ENCODE peak calls at places on chromosome 11, in nine cellular contexts. X is CD4-positive, alpha-beta memory T cell; U is hypothalamus; I is anterior cingulate cortex; Y is GM18507; G is NCI-H2171 treated with DMSO at 0.1 percent for 48 hours; S is cardiac fibroblast; A is H54; L is NCI-H69. J is an unnamed sample.
A peak's percentile ranks its signal among the peaks of the same experiment; 100 is the strongest.

GRCh38 chr11:78298216-78298860 is 109.6 kb downstream of the USP35 start:
- DNase-seq in X (no peak), U (no peak), I (no peak), Y (no peak), G (no peak), S (no peak), A (no peak), L (peak; percentile 84), J (no peak)

GRCh38 chr11:96200243-96200642 is 142.8 kb downstream of the MAML2 start:
- DNase-seq in X (no peak), U (no peak), I (no peak), Y (no peak), G (no peak), S (peak; percentile 90), A (no peak), L (no peak), J (no peak)

GRCh38 chr11:1841511-1842148 is 2.8 kb downstream of the TNNI2 start:
- DNase-seq in X (no peak), U (no peak), I (no peak), Y (no peak), G (no peak), S (no peak), A (no peak), L (no peak), J (no peak)

GRCh38 chr11:1295086-1295485 is 14.3 kb downstream of the TOLLIP start:
- DNase-seq in X (no peak), U (no peak), I (no peak), Y (no peak), G (no peak), S (no peak), A (no peak), L (no peak), J (no peak)

GRCh38 chr11:66986178-66986545 is 11.1 kb downstream of the C11orf86 start:
- DNase-seq in X (no peak), U (no peak), I (no peak), Y (no peak), G (no peak), S (no peak), A (no peak), L (no peak), J (no peak)

GRCh38 chr11:57804466-57804865 is 42.9 kb downstream of the CTNND1 start:
- DNase-seq in X (no peak), U (no peak), I (no peak), Y (no peak), G (no peak), S (no peak), A (no peak), L (no peak), J (no peak)

GRCh38 chr11:45021692-45022130 is 71.0 kb upstream of the TP53I11 start:
- DNase-seq in X (no peak), U (peak; percentile 19), I (no peak), Y (no peak), G (peak; percentile 84), S (peak; percentile 88), A (no peak), L (peak; percentile 75), J (no peak)

GRCh38 chr11:11171285-11171684 is 181.8 kb downstream of the CSNK2A3 start:
- DNase-seq in X (no peak), U (no peak), I (no peak), Y (no peak), G (no peak), S (no peak), A (no peak), L (no peak), J (no peak)

GRCh38 chr11:3206128-3206921 is 12.3 kb downstream of the MRGPRG start:
- DNase-seq in X (no peak), U (no peak), I (no peak), Y (no peak), G (no peak), S (no peak), A (no peak), L (no peak), J (no peak)

GRCh38 chr11:803770-804598 is 1.0 kb downstream of the PIDD1 start:
- DNase-seq in X (no peak), U (no peak), I (no peak), Y (no peak), G (peak; percentile 51), S (no peak), A (no peak), L (peak; percentile 74), J (no peak)

GRCh38 chr11:75945925-75946324 is 130.9 kb downstream of the UVRAG start:
- DNase-seq in X (no peak), U (no peak), I (no peak), Y (no peak), G (no peak), S (no peak), A (no peak), L (no peak), J (no peak)

GRCh38 chr11:95531116-95531515 is 258.5 kb downstream of the FAM76B start:
- DNase-seq in X (no peak), U (no peak), I (no peak), Y (no peak), G (no peak), S (peak; percentile 50), A (no peak), L (no peak), J (no peak)